ENCODE peak calls at places on chromosomes 4 and X, in ten cellular contexts. E is K562, V is stomach, Y is suprapubic skin, J is upper lobe of left lung, U is ovary, Z is HepG2, W is A549, D is sigmoid colon, C is tibial nerve. P is an unnamed sample.

GRCh38 chr4:71830497-71831178 is 46.8 kb upstream of the GC start:
- DNase-seq in C (no peak), E (no peak), J (no peak), Y (no peak), U (no peak), D (no peak), V (no peak), W (no peak), Z (no peak), P (no peak)

GRCh38 chr4:101464596-101464995 is 117.3 kb upstream of the PPP3CA start:
- DNase-seq in V (no peak), C (no peak), E (no peak), Y (no peak), J (no peak), W (no peak), D (no peak), Z (no peak), U (no peak), P (no peak)

GRCh38 chr4:55765070-55765469 is 54.5 kb upstream of the EXOC1L start:
- DNase-seq in U (no peak), Z (no peak), V (no peak), Y (no peak), W (no peak), C (no peak), E (no peak), D (no peak), J (no peak), P (no peak)

GRCh38 chrX:121336831-121337421 is 289.5 kb downstream of the GLUD2 start:
- DNase-seq in V (no peak), E (no peak), Y (no peak), U (no peak), D (no peak), C (no peak), Z (no peak), W (no peak), J (no peak), P (no peak)

GRCh38 chrX:27966955-27967354 is 14.3 kb downstream of the DCAF8L1 start:
- DNase-seq in E (no peak), W (peak), Y (no peak), V (no peak), J (no peak), Z (no peak), U (no peak), C (peak), D (no peak), P (peak)

GRCh38 chrX:47143894-47144625 is 442 bp downstream of the NDUFB11 start:
- DNase-seq in C (no peak), Z (no peak), V (no peak), U (peak), J (peak), W (no peak), E (peak), D (peak), Y (no peak), P (peak)

GRCh38 chr4:182881928-182882327 is 35.3 kb downstream of the DCTD start:
- DNase-seq in E (no peak), W (no peak), D (peak), Y (no peak), V (peak), U (peak), Z (no peak), J (peak), C (no peak), P (no peak)

GRCh38 chrX:110915120-110915519 is 119.5 kb upstream of the CHRDL1 start:
- DNase-seq in W (no peak), V (no peak), E (no peak), J (no peak), U (no peak), C (peak), D (no peak), Y (no peak), Z (no peak), P (no peak)

GRCh38 chr4:77076889-77077635 is 1.3 kb upstream of the CCNI start:
- DNase-seq in Z (no peak), Y (no peak), D (no peak), J (no peak), E (no peak), V (no peak), W (no peak), U (no peak), C (no peak), P (no peak)

GRCh38 chr4:6909970-6910339 is 329 bp downstream of the TBC1D14 start:
- DNase-seq in V (no peak), Z (no peak), Y (no peak), U (peak), W (no peak), E (no peak), J (peak), C (no peak), D (no peak), P (peak)

GRCh38 chrX:120664081-120664480 is 34.2 kb upstream of the C1GALT1C1 start:
- DNase-seq in C (no peak), U (no peak), J (no peak), V (no peak), E (no peak), Y (no peak), D (no peak), W (peak), Z (peak), P (no peak)

GRCh38 chr4:2354127-2354526 is 64.3 kb downstream of the ZFYVE28 start:
- DNase-seq in C (no peak), W (no peak), J (no peak), U (peak), E (peak), D (peak), Z (no peak), V (no peak), Y (peak), P (peak)

GRCh38 chrX:4642114-4642513 is 928.7 kb upstream of the PRKX start:
- DNase-seq in V (no peak), J (no peak), C (no peak), W (no peak), Z (no peak), E (no peak), U (no peak), D (no peak), Y (no peak), P (no peak)

GRCh38 chr4:7435411-7436095 is 823 bp upstream of the PSAPL1 start:
- DNase-seq in U (no peak), E (no peak), C (no peak), D (no peak), Y (no peak), W (no peak), V (peak), Z (peak), J (no peak), P (no peak)

GRCh38 chr4:181685911-181686310 is 557.3 kb upstream of the TENM3 start:
- DNase-seq in U (no peak), V (no peak), C (no peak), E (no peak), J (no peak), W (no peak), Y (no peak), D (no peak), Z (no peak), P (no peak)

GRCh38 chr4:125940426-125940825 is 625.7 kb downstream of the FAT4 start:
- DNase-seq in C (no peak), D (no peak), Z (no peak), U (no peak), Y (no peak), J (no peak), V (no peak), W (no peak), E (no peak), P (no peak)

GRCh38 chrX:54540289-54540688 is 10.3 kb downstream of the GNL3L start:
- DNase-seq in E (no peak), U (no peak), D (no peak), J (no peak), V (no peak), W (peak), C (no peak), Z (no peak), Y (no peak), P (no peak)

GRCh38 chr4:95371457-95372179 is 177.2 kb downstream of the UNC5C start:
- DNase-seq in W (no peak), D (no peak), C (no peak), V (no peak), Z (no peak), J (no peak), U (no peak), E (no peak), Y (no peak), P (no peak)
- H3K27ac ChIP-seq in W (no peak), D (no peak), C (no peak), V (no peak), Z (no peak), J (no peak), U (no peak), E (no peak), Y (no peak), P (no peak)

GRCh38 chr4:94912606-94913005 is 154.9 kb downstream of the BMPR1B start:
- DNase-seq in D (no peak), V (no peak), Z (no peak), U (no peak), E (no peak), Y (no peak), C (no peak), J (no peak), W (no peak), P (no peak)
- TF ChIP-seq EP300 in D (no peak), V (no peak), Z (no peak), U (no peak), E (no peak), Y (no peak), C (no peak), J (no peak), W (no peak), P (no peak)

GRCh38 chrX:81261576-81261975 is 59.7 kb downstream of the SH3BGRL start:
- DNase-seq in Y (no peak), V (no peak), D (no peak), W (peak), J (no peak), C (no peak), E (no peak), Z (peak), U (no peak), P (no peak)

GRCh38 chrX:81259008-81259713 is 57.3 kb downstream of the SH3BGRL start:
- DNase-seq in Y (no peak), Z (no peak), E (no peak), V (no peak), W (no peak), D (no peak), U (no peak), C (no peak), J (no peak), P (no peak)

GRCh38 chrX:81263067-81263466 is 61.2 kb downstream of the SH3BGRL start:
- DNase-seq in W (no peak), J (no peak), Z (no peak), Y (no peak), D (no peak), U (no peak), E (no peak), V (no peak), C (no peak), P (no peak)

GRCh38 chrX:81257817-81258216 is 55.9 kb downstream of the SH3BGRL start:
- DNase-seq in J (no peak), D (no peak), Z (no peak), E (no peak), Y (no peak), V (no peak), U (no peak), C (no peak), W (no peak), P (no peak)

GRCh38 chrX:81259714-81260395 is 58.0 kb downstream of the SH3BGRL start:
- DNase-seq in U (no peak), Y (no peak), E (no peak), D (no peak), Z (no peak), W (no peak), V (no peak), J (no peak), C (no peak), P (no peak)
- H3K27ac ChIP-seq in U (no peak), Y (peak), E (no peak), D (peak), Z (no peak), W (no peak), V (peak), J (no peak), C (no peak), P (peak)

GRCh38 chr4:166087569-166087968 is 214.5 kb downstream of the TLL1 start:
- DNase-seq in W (no peak), Y (no peak), Z (no peak), D (no peak), U (no peak), E (no peak), J (no peak), V (no peak), C (no peak), P (no peak)

GRCh38 chr4:166092797-166093196 is 219.8 kb downstream of the TLL1 start:
- DNase-seq in W (no peak), Y (no peak), C (no peak), E (no peak), J (no peak), U (no peak), D (no peak), Z (no peak), V (no peak), P (no peak)

GRCh38 chr4:166091146-166091545 is 218.1 kb downstream of the TLL1 start:
- DNase-seq in J (no peak), E (no peak), W (no peak), V (no peak), D (no peak), C (no peak), U (no peak), Z (no peak), Y (no peak), P (no peak)

GRCh38 chr4:166088576-166088975 is 215.5 kb downstream of the TLL1 start:
- DNase-seq in U (no peak), E (no peak), V (no peak), C (no peak), Z (no peak), W (no peak), D (no peak), Y (no peak), J (no peak), P (no peak)

DNA sequence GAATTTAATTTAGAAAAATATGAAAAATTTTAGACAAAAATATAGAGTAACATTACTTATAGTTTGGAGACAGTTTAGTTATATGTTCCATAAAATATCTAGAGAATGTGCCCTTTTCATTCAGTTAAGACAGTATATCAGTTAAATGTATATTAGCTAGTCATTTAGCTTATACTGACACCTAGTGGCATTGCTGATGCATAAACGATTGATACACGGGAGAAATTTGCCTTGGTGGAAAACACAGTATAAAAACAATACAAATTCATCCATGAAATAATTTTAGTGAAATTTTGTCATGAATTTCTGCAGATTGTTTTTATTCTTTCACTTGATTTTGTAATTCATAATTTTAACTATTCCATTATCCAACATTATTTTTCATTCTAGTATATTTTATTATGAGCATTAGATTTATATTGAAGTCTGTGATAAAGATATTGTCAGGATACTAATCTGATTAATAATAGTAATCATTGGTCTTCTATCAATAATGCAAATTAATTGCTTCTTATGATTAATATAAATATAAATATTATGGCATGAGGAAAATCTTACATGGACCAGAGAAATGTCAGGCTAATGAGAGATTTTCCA is 219.0 kb downstream of the TLL1 start:
- DNase-seq in J (no peak), C (peak), V (no peak), Y (no peak), D (no peak), E (peak), W (peak), Z (peak), U (no peak), P (no peak)
- TF ChIP-seq EP300 in J (no peak), C (no peak), V (no peak), Y (no peak), D (no peak), E (no peak), W (no peak), Z (no peak), U (no peak), P (no peak)

GRCh38 chr4:1023895-1024740 is 12.7 kb downstream of the FGFRL1 start:
- DNase-seq in U (no peak), Y (no peak), C (no peak), Z (no peak), V (no peak), E (no peak), D (no peak), J (peak), W (no peak), P (no peak)
- H3K27ac ChIP-seq in U (no peak), Y (no peak), C (no peak), Z (no peak), V (no peak), E (no peak), D (no peak), J (no peak), W (no peak), P (no peak)

GRCh38 chr4:96102541-96103018 is 262.7 kb downstream of the PDHA2 start:
- DNase-seq in V (no peak), C (no peak), J (no peak), Y (no peak), W (no peak), D (no peak), E (no peak), U (no peak), Z (no peak), P (no peak)
- TF ChIP-seq EP300 in V (no peak), C (no peak), J (no peak), Y (no peak), W (no peak), D (no peak), E (no peak), U (no peak), Z (no peak), P (no peak)

P was measured in transverse colon.